ENCODE peak calls at places on chromosome 4, in six cellular contexts. R, Y, F, X, H and Q are unnamed samples.

GRCh38 chr4:4919926-4920325 is 60.5 kb downstream of the MSX1 start:
- DNase-seq in R (no peak), F (no peak), Y (no peak), H (no peak), X (no peak), Q (no peak)

GRCh38 chr4:140726776-140727500 is 29.2 kb downstream of the TBC1D9 start:
- DNase-seq in F (no peak), X (no peak), Y (no peak), H (no peak), R (no peak), Q (no peak)

GRCh38 chr4:155909615-155910226 is 6.2 kb downstream of the TDO2 start:
- DNase-seq in X (no peak), H (no peak), Y (no peak), R (no peak), F (no peak), Q (no peak)

GRCh38 chr4:45100936-45101818 is 374.8 kb upstream of the GNPDA2 start:
- DNase-seq in X (no peak), R (no peak), Y (no peak), F (no peak), H (peak; percentile 68), Q (no peak)

GRCh38 chr4:150181536-150181935 is 103.3 kb downstream of the DCLK2 start:
- DNase-seq in R (no peak), X (no peak), Y (no peak), F (peak; percentile 5), H (peak; percentile 43), Q (peak; percentile 24)

GRCh38 chr4:187333151-187333550 is 609.5 kb upstream of the FAT1 start:
- DNase-seq in X (no peak), F (no peak), H (peak; percentile 22), Y (no peak), R (no peak), Q (no peak)

GRCh38 chr4:25650271-25650670 is 5.4 kb upstream of the SLC34A2 start:
- DNase-seq in H (no peak), Y (no peak), X (no peak), F (no peak), R (no peak), Q (no peak)

GRCh38 chr4:113738251-113738650 is 23.3 kb downstream of the CAMK2D start:
- DNase-seq in R (no peak), X (no peak), F (no peak), Y (no peak), H (peak; percentile 85), Q (no peak)

GRCh38 chr4:113858924-113859323 is 97.4 kb upstream of the CAMK2D start:
- DNase-seq in H (no peak), Y (no peak), X (no peak), R (no peak), F (no peak), Q (no peak)

GRCh38 chr4:14568356-14568755 is 433.9 kb upstream of the CPEB2 start:
- DNase-seq in F (no peak), R (no peak), X (no peak), Y (no peak), H (peak; percentile 51), Q (no peak)

GRCh38 chr4:103372002-103372558 is 173.9 kb upstream of the CENPE start:
- DNase-seq in X (no peak), F (no peak), R (no peak), H (no peak), Y (no peak), Q (no peak)

GRCh38 chr4:163681208-163681821 is 186.8 kb downstream of the TMA16 start:
- DNase-seq in Y (no peak), X (peak; percentile 70), R (no peak), F (no peak), H (peak; percentile 29), Q (no peak)

GRCh38 chr4:20017439-20017838 is 234.3 kb upstream of the SLIT2 start:
- DNase-seq in H (no peak), X (no peak), Y (no peak), R (no peak), F (no peak), Q (no peak)

GRCh38 chr4:3572363-3572762 is 40.1 kb upstream of the LRPAP1 start:
- DNase-seq in H (no peak), X (no peak), F (no peak), Y (no peak), R (no peak), Q (no peak)

GRCh38 chr4:169957785-169958184 is 68.4 kb downstream of the MFAP3L start:
- DNase-seq in Y (no peak), R (no peak), F (no peak), X (no peak), H (no peak), Q (no peak)

GRCh38 chr4:106893903-106894302 is 142.2 kb downstream of the DKK2 start:
- DNase-seq in H (no peak), F (no peak), Y (no peak), X (no peak), R (no peak), Q (no peak)

GRCh38 chr4:10031663-10032590 is 10.6 kb upstream of the SLC2A9 start:
- DNase-seq in H (no peak), Y (no peak), X (no peak), R (no peak), F (no peak), Q (no peak)

GRCh38 chr4:15451866-15452765 is 17.6 kb upstream of the CC2D2A start:
- DNase-seq in X (no peak), R (no peak), F (no peak), Y (no peak), H (peak; percentile 97), Q (no peak)

GRCh38 chr4:1628892-1629703 is 55.0 kb downstream of the FAM53A start:
- DNase-seq in H (peak; percentile 17), X (peak; percentile 61), R (peak; percentile 21), F (no peak), Y (peak; percentile 89), Q (peak; percentile 14)

GRCh38 chr4:98928131-98928504 is 815 bp downstream of the EIF4E start:
- DNase-seq in R (peak; percentile 55), X (peak; percentile 61), F (peak; percentile 23), Y (peak; percentile 75), H (peak; percentile 80), Q (no peak)

GRCh38 chr4:47510506-47511143 is 25.6 kb downstream of the ATP10D start:
- DNase-seq in F (no peak), H (peak; percentile 57), R (no peak), Y (no peak), X (no peak), Q (no peak)

GRCh38 chr4:152937280-152937534 is 1.1 kb downstream of the FHDC1 start:
- DNase-seq in X (no peak), H (no peak), F (no peak), Y (no peak), R (no peak), Q (no peak)

GRCh38 chr4:184427687-184428086 is 46.7 kb downstream of the IRF2 start:
- DNase-seq in R (no peak), F (no peak), X (no peak), Y (no peak), H (no peak), Q (no peak)

GRCh38 chr4:5027366-5027765 is 8.1 kb upstream of the CYTL1 start:
- DNase-seq in H (peak; percentile 31), F (no peak), X (no peak), R (no peak), Y (no peak), Q (no peak)

GRCh38 chr4:85084371-85085170 is 118.1 kb upstream of the WDFY3 start:
- DNase-seq in Y (no peak), R (no peak), F (peak; percentile 1), X (peak; percentile 15), H (peak; percentile 83), Q (no peak)

GRCh38 chr4:10951306-10951705 is 266.7 kb upstream of the CLNK start:
- DNase-seq in Y (no peak), R (no peak), X (no peak), F (no peak), H (no peak), Q (no peak)

GRCh38 chr4:4918067-4918466 is 58.6 kb downstream of the MSX1 start:
- DNase-seq in F (no peak), X (no peak), R (no peak), Y (no peak), H (no peak), Q (no peak)

GRCh38 chr4:131052646-131053045 is 1956.7 kb downstream of the C4orf33 start:
- DNase-seq in H (no peak), Y (no peak), F (no peak), X (no peak), R (no peak), Q (no peak)

GRCh38 chr4:57151481-57151880 is 41.3 kb upstream of the IGFBP7 start:
- DNase-seq in R (no peak), X (no peak), H (no peak), Y (no peak), F (no peak), Q (no peak)

GRCh38 chr4:55214172-55214571 is 88.8 kb upstream of the KDR start:
- DNase-seq in R (no peak), Y (no peak), F (no peak), H (no peak), X (no peak), Q (no peak)

GRCh38 chr4:87734936-87735335 is 64.4 kb upstream of the IBSP start:
- DNase-seq in X (no peak), H (no peak), R (no peak), Y (no peak), F (no peak), Q (no peak)

GRCh38 chr4:100799767-100800539 is 282.1 kb upstream of the EMCN start:
- DNase-seq in Y (no peak), F (no peak), X (no peak), H (no peak), R (no peak), Q (no peak)

GRCh38 chr4:168162604-168163003 is 70.3 kb downstream of the ANXA10 start:
- DNase-seq in R (no peak), Y (no peak), F (no peak), H (peak; percentile 48), X (no peak), Q (no peak)

GRCh38 chr4:41590591-41590990 is 52.6 kb downstream of the LIMCH1 start:
- DNase-seq in R (no peak), Y (no peak), X (no peak), F (no peak), H (no peak), Q (no peak)

GRCh38 chr4:25450491-25450901 is 73.4 kb downstream of the ANAPC4 start:
- DNase-seq in H (no peak), R (no peak), X (no peak), Y (no peak), F (no peak), Q (no peak)

GRCh38 chr4:99300934-99301333 is 10.1 kb upstream of the ADH1A start:
- DNase-seq in F (no peak), X (no peak), R (no peak), Y (peak; percentile 66), H (peak; percentile 89), Q (no peak)